ENCODE peak calls at places on chromosomes 5 and 9, in eight cellular contexts. One of them, this sample, is unnamed.

GRCh38 chr5:136749016-136749415 is 383.7 kb upstream of the TRPC7 start:
- DNase-seq in GM20000: no peak
- DNase-seq in natural killer cell: no peak
- DNase-seq in chondrocyte: no peak
- DNase-seq in epithelial cell of esophagus: no peak
- DNase-seq in suprapubic skin: no peak
- DNase-seq in left ventricle myocardium inferior: no peak
- DNase-seq in Peyer's patch: no peak
- DNase-seq in this sample: no peak

GRCh38 chr5:109898547-109899544 is 209.1 kb downstream of the MAN2A1 start:
- DNase-seq in chondrocyte: no peak
- DNase-seq in Peyer's patch: no peak
- DNase-seq in left ventricle myocardium inferior: no peak
- DNase-seq in GM20000: no peak
- DNase-seq in epithelial cell of esophagus: no peak
- DNase-seq in natural killer cell: no peak
- DNase-seq in suprapubic skin: no peak
- DNase-seq in this sample: no peak

GRCh38 chr5:67921004-67921601 is 294.5 kb upstream of the PIK3R1 start:
- DNase-seq in Peyer's patch: no peak
- DNase-seq in left ventricle myocardium inferior: no peak
- DNase-seq in suprapubic skin: no peak
- DNase-seq in natural killer cell: no peak
- DNase-seq in GM20000: no peak
- DNase-seq in chondrocyte: no peak
- DNase-seq in epithelial cell of esophagus: no peak
- DNase-seq in this sample: no peak

GRCh38 chr9:129021091-129021490 is 7.0 kb downstream of the SH3GLB2 start:
- DNase-seq in suprapubic skin: no peak
- DNase-seq in GM20000: peak; percentile 75
- DNase-seq in left ventricle myocardium inferior: no peak
- DNase-seq in Peyer's patch: no peak
- DNase-seq in epithelial cell of esophagus: no peak
- DNase-seq in chondrocyte: no peak
- DNase-seq in natural killer cell: no peak
- DNase-seq in this sample: no peak

GRCh38 chr5:34656001-34656699 is at the start of gene RAI14:
- DNase-seq in GM20000: peak; percentile 45
- DNase-seq in chondrocyte: peak; percentile 92
- DNase-seq in natural killer cell: peak; percentile 22
- DNase-seq in suprapubic skin: peak; percentile 81
- DNase-seq in epithelial cell of esophagus: peak; percentile 83
- DNase-seq in left ventricle myocardium inferior: peak; percentile 79
- DNase-seq in Peyer's patch: peak; percentile 76
- DNase-seq in this sample: no peak

GRCh38 chr5:111953351-111954127 is 196.5 kb upstream of the NREP start:
- DNase-seq in natural killer cell: no peak
- DNase-seq in GM20000: no peak
- DNase-seq in epithelial cell of esophagus: no peak
- DNase-seq in Peyer's patch: no peak
- DNase-seq in left ventricle myocardium inferior: no peak
- DNase-seq in chondrocyte: no peak
- DNase-seq in suprapubic skin: no peak
- DNase-seq in this sample: no peak

GRCh38 chr9:88258587-88258986 is 120.3 kb upstream of the SPATA31C2 start:
- DNase-seq in natural killer cell: no peak
- DNase-seq in chondrocyte: no peak
- DNase-seq in Peyer's patch: no peak
- DNase-seq in epithelial cell of esophagus: no peak
- DNase-seq in left ventricle myocardium inferior: peak; percentile 76
- DNase-seq in suprapubic skin: no peak
- DNase-seq in GM20000: no peak
- DNase-seq in this sample: no peak

GRCh38 chr5:79845448-79846197 is 145.4 kb downstream of the MTX3 start:
- DNase-seq in Peyer's patch: no peak
- DNase-seq in natural killer cell: no peak
- DNase-seq in chondrocyte: no peak
- DNase-seq in left ventricle myocardium inferior: no peak
- DNase-seq in suprapubic skin: peak; percentile 58
- DNase-seq in epithelial cell of esophagus: peak; percentile 67
- DNase-seq in GM20000: no peak
- DNase-seq in this sample: no peak

GRCh38 chr9:34988218-34989055 is 1.1 kb upstream of the DNAJB5 start:
- DNase-seq in natural killer cell: no peak
- DNase-seq in chondrocyte: no peak
- DNase-seq in suprapubic skin: no peak
- DNase-seq in GM20000: no peak
- DNase-seq in Peyer's patch: no peak
- DNase-seq in left ventricle myocardium inferior: peak; percentile 51
- DNase-seq in epithelial cell of esophagus: no peak
- DNase-seq in this sample: no peak

GRCh38 chr9:113640418-113640817 is 176.9 kb downstream of the RGS3 start:
- DNase-seq in natural killer cell: no peak
- DNase-seq in Peyer's patch: peak; percentile 7
- DNase-seq in chondrocyte: peak; percentile 24
- DNase-seq in suprapubic skin: peak; percentile 24
- DNase-seq in left ventricle myocardium inferior: no peak
- DNase-seq in GM20000: no peak
- DNase-seq in epithelial cell of esophagus: no peak
- DNase-seq in this sample: no peak

GRCh38 chr9:86041331-86041741 is 58.0 kb downstream of the GOLM1 start:
- DNase-seq in left ventricle myocardium inferior: no peak
- DNase-seq in epithelial cell of esophagus: peak; percentile 11
- DNase-seq in suprapubic skin: no peak
- DNase-seq in Peyer's patch: no peak
- DNase-seq in GM20000: no peak
- DNase-seq in chondrocyte: no peak
- DNase-seq in natural killer cell: no peak
- DNase-seq in this sample: no peak

GRCh38 chr5:175059687-175060194 is 335.4 kb downstream of the MSX2 start:
- DNase-seq in natural killer cell: no peak
- DNase-seq in GM20000: peak; percentile 6
- DNase-seq in suprapubic skin: no peak
- DNase-seq in left ventricle myocardium inferior: peak; percentile 36
- DNase-seq in Peyer's patch: no peak
- DNase-seq in chondrocyte: no peak
- DNase-seq in epithelial cell of esophagus: no peak
- DNase-seq in this sample: no peak

GRCh38 chr5:56080375-56081052 is 85.8 kb upstream of the IL6ST start:
- DNase-seq in left ventricle myocardium inferior: no peak
- DNase-seq in natural killer cell: no peak
- DNase-seq in chondrocyte: no peak
- DNase-seq in Peyer's patch: no peak
- DNase-seq in suprapubic skin: no peak
- DNase-seq in epithelial cell of esophagus: no peak
- DNase-seq in GM20000: no peak
- DNase-seq in this sample: no peak

GRCh38 chr5:39517800-39518199 is 93.0 kb upstream of the DAB2 start:
- DNase-seq in natural killer cell: no peak
- DNase-seq in Peyer's patch: no peak
- DNase-seq in left ventricle myocardium inferior: no peak
- DNase-seq in GM20000: no peak
- DNase-seq in chondrocyte: no peak
- DNase-seq in suprapubic skin: no peak
- DNase-seq in epithelial cell of esophagus: peak; percentile 35
- DNase-seq in this sample: no peak

GRCh38 chr9:110700953-110701352 is 32.4 kb downstream of the MUSK start:
- DNase-seq in left ventricle myocardium inferior: no peak
- DNase-seq in epithelial cell of esophagus: peak; percentile 13
- DNase-seq in chondrocyte: no peak
- DNase-seq in Peyer's patch: no peak
- DNase-seq in natural killer cell: no peak
- DNase-seq in GM20000: no peak
- DNase-seq in suprapubic skin: no peak
- DNase-seq in this sample: no peak

GRCh38 chr5:99449786-99450185 is 521.0 kb upstream of the CHD1 start:
- DNase-seq in suprapubic skin: no peak
- DNase-seq in Peyer's patch: no peak
- DNase-seq in chondrocyte: no peak
- DNase-seq in natural killer cell: no peak
- DNase-seq in epithelial cell of esophagus: peak; percentile 4
- DNase-seq in left ventricle myocardium inferior: no peak
- DNase-seq in GM20000: no peak
- DNase-seq in this sample: no peak

GRCh38 chr9:120741701-120742100 is 27.4 kb upstream of the MEGF9 start:
- DNase-seq in chondrocyte: no peak
- DNase-seq in epithelial cell of esophagus: peak; percentile 30
- DNase-seq in natural killer cell: no peak
- DNase-seq in left ventricle myocardium inferior: no peak
- DNase-seq in GM20000: no peak
- DNase-seq in suprapubic skin: no peak
- DNase-seq in Peyer's patch: no peak
- DNase-seq in this sample: no peak

GRCh38 chr9:93680445-93681315 is 104.3 kb downstream of the PHF2 start:
- DNase-seq in suprapubic skin: peak; percentile 70
- DNase-seq in natural killer cell: peak; percentile 9
- DNase-seq in GM20000: peak; percentile 5
- DNase-seq in Peyer's patch: peak; percentile 41
- DNase-seq in left ventricle myocardium inferior: peak; percentile 13
- DNase-seq in chondrocyte: peak; percentile 79
- DNase-seq in epithelial cell of esophagus: no peak
- DNase-seq in this sample: no peak

GRCh38 chr5:86880785-86881492 is 263.2 kb downstream of the COX7C start:
- DNase-seq in GM20000: peak; percentile 28
- DNase-seq in suprapubic skin: no peak
- DNase-seq in left ventricle myocardium inferior: no peak
- DNase-seq in Peyer's patch: no peak
- DNase-seq in epithelial cell of esophagus: peak; percentile 81
- DNase-seq in chondrocyte: no peak
- DNase-seq in natural killer cell: no peak
- DNase-seq in this sample: peak; percentile 17

GRCh38 chr9:111966851-111967250 is 70.2 kb downstream of the UGCG start:
- DNase-seq in GM20000: no peak
- DNase-seq in Peyer's patch: no peak
- DNase-seq in chondrocyte: no peak
- DNase-seq in suprapubic skin: no peak
- DNase-seq in left ventricle myocardium inferior: no peak
- DNase-seq in natural killer cell: no peak
- DNase-seq in epithelial cell of esophagus: peak; percentile 73
- DNase-seq in this sample: no peak

GRCh38 chr9:111967621-111968020 is 71.0 kb downstream of the UGCG start:
- DNase-seq in chondrocyte: no peak
- DNase-seq in GM20000: no peak
- DNase-seq in Peyer's patch: no peak
- DNase-seq in left ventricle myocardium inferior: no peak
- DNase-seq in suprapubic skin: no peak
- DNase-seq in natural killer cell: no peak
- DNase-seq in epithelial cell of esophagus: no peak
- DNase-seq in this sample: no peak

GRCh38 chr9:111966324-111966723 is 69.7 kb downstream of the UGCG start:
- DNase-seq in left ventricle myocardium inferior: no peak
- DNase-seq in Peyer's patch: no peak
- DNase-seq in suprapubic skin: no peak
- DNase-seq in GM20000: no peak
- DNase-seq in epithelial cell of esophagus: no peak
- DNase-seq in natural killer cell: no peak
- DNase-seq in chondrocyte: no peak
- DNase-seq in this sample: no peak

GRCh38 chr9:111963995-111964394 is 67.4 kb downstream of the UGCG start:
- DNase-seq in suprapubic skin: no peak
- DNase-seq in GM20000: no peak
- DNase-seq in chondrocyte: no peak
- DNase-seq in Peyer's patch: no peak
- DNase-seq in left ventricle myocardium inferior: no peak
- DNase-seq in epithelial cell of esophagus: no peak
- DNase-seq in natural killer cell: no peak
- DNase-seq in this sample: no peak

GRCh38 chr9:111965566-111966019 is 69.0 kb downstream of the UGCG start:
- DNase-seq in Peyer's patch: no peak
- DNase-seq in left ventricle myocardium inferior: no peak
- DNase-seq in natural killer cell: no peak
- DNase-seq in epithelial cell of esophagus: peak; percentile 98
- DNase-seq in chondrocyte: no peak
- DNase-seq in GM20000: peak; percentile 61
- DNase-seq in suprapubic skin: no peak
- DNase-seq in this sample: no peak
- TF ChIP-seq CTCF in Peyer's patch: peak; percentile 44
- TF ChIP-seq CTCF in left ventricle myocardium inferior: no peak
- TF ChIP-seq CTCF in natural killer cell: no peak
- TF ChIP-seq CTCF in epithelial cell of esophagus: peak; percentile 5
- TF ChIP-seq CTCF in chondrocyte: no peak
- TF ChIP-seq CTCF in GM20000: no peak
- TF ChIP-seq CTCF in suprapubic skin: no peak
- TF ChIP-seq CTCF in this sample: no peak

DNA sequence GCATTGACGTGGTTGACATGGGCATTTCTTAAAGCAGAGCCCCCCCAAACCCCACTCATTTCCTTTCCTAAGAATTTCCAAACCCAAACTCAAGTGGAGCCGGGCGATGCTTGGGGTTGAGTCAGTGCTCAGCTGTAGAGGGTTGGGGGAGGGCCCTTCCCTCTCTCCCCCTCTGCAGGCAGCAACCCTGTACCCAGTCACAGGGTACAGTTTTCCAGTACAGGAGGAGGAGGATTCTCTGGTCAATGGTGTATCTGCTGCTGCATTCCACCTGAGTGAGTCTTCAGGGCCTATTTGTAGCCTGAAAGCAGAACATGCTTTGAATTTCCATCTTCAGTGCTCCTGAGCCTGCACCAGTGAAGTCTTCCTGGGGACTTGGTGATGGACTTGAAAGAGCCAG is 55.8 kb downstream of the ENTREP1 start:
- DNase-seq in chondrocyte: no peak
- DNase-seq in left ventricle myocardium inferior: no peak
- DNase-seq in natural killer cell: no peak
- DNase-seq in epithelial cell of esophagus: peak; percentile 53
- DNase-seq in suprapubic skin: no peak
- DNase-seq in GM20000: no peak
- DNase-seq in Peyer's patch: no peak
- DNase-seq in this sample: no peak
- TF ChIP-seq CTCF in chondrocyte: no peak
- TF ChIP-seq CTCF in left ventricle myocardium inferior: no peak
- TF ChIP-seq CTCF in natural killer cell: no peak
- TF ChIP-seq CTCF in epithelial cell of esophagus: no peak
- TF ChIP-seq CTCF in suprapubic skin: no peak
- TF ChIP-seq CTCF in GM20000: no peak
- TF ChIP-seq CTCF in Peyer's patch: no peak
- TF ChIP-seq CTCF in this sample: no peak

GRCh38 chr5:94613583-94613982 is 4.8 kb downstream of the KIAA0825 start:
- DNase-seq in Peyer's patch: no peak
- DNase-seq in suprapubic skin: no peak
- DNase-seq in natural killer cell: no peak
- DNase-seq in chondrocyte: no peak
- DNase-seq in left ventricle myocardium inferior: no peak
- DNase-seq in epithelial cell of esophagus: peak; percentile 53
- DNase-seq in GM20000: peak; percentile 16
- DNase-seq in this sample: no peak
- TF ChIP-seq CTCF in Peyer's patch: peak; percentile 44
- TF ChIP-seq CTCF in suprapubic skin: no peak
- TF ChIP-seq CTCF in natural killer cell: no peak
- TF ChIP-seq CTCF in chondrocyte: peak; percentile 38
- TF ChIP-seq CTCF in left ventricle myocardium inferior: no peak
- TF ChIP-seq CTCF in epithelial cell of esophagus: no peak
- TF ChIP-seq CTCF in GM20000: no peak
- TF ChIP-seq CTCF in this sample: peak; percentile 7

DNA sequence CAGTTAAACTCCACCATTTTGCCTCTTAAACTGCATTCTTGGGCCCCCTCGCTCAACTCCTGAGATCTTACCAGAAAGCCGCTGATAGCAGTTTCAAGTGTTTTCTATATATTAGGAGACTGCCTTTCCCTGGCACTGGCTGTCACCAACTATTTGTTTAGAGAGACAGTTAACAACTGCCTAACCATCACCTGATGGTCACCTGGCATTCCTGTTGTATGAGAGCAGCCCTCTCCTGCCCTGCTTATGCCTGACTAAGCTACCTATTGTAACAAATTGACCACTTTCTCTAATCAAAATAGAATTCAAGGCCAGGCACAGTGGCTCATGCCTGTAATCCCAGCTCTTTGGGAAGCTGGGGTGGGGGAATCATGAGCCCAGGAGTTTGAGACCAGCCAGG is 28.0 kb upstream of the SIL1 start:
- DNase-seq in natural killer cell: no peak
- DNase-seq in suprapubic skin: no peak
- DNase-seq in epithelial cell of esophagus: no peak
- DNase-seq in chondrocyte: no peak
- DNase-seq in GM20000: no peak
- DNase-seq in left ventricle myocardium inferior: no peak
- DNase-seq in Peyer's patch: no peak
- DNase-seq in this sample: no peak
- TF ChIP-seq CTCF in natural killer cell: no peak
- TF ChIP-seq CTCF in suprapubic skin: no peak
- TF ChIP-seq CTCF in epithelial cell of esophagus: no peak
- TF ChIP-seq CTCF in chondrocyte: no peak
- TF ChIP-seq CTCF in GM20000: no peak
- TF ChIP-seq CTCF in left ventricle myocardium inferior: no peak
- TF ChIP-seq CTCF in Peyer's patch: no peak
- TF ChIP-seq CTCF in this sample: no peak

This sample was measured in D721Med.